ENCODE peak calls at places on chromosomes 2 and 18, in eight cellular contexts. Z is NCI-H1417 treated with DMSO at 0.1 percent for 48 hours, C is COR-L47, T is DMS 273 treated with DMSO at 0.1 percent for 48 hours, S is adrenal gland, M is mesenchymal stem cell, A is A172, W is cardiac muscle cell. J is an unnamed sample.

GRCh38 chr2:241767464-241768250 is 9.0 kb upstream of the GAL3ST2 start:
- DNase-seq in Z (no peak), C (no peak), T (no peak), S (no peak), M (no peak), A (no peak), W (no peak), J (no peak)

GRCh38 chr2:104849618-104850097 is 4.3 kb upstream of the POU3F3 start:
- DNase-seq in Z (no peak), C (peak), T (peak), S (peak), M (peak), A (peak), W (peak), J (peak)

GRCh38 chr2:217826505-217826904 is 176.3 kb downstream of the TNS1 start:
- DNase-seq in Z (no peak), C (no peak), T (no peak), S (no peak), M (no peak), A (no peak), W (no peak), J (no peak)

GRCh38 chr2:152647417-152648010 is 69.7 kb downstream of the PRPF40A start:
- DNase-seq in Z (no peak), C (no peak), T (no peak), S (peak), M (no peak), A (no peak), W (peak), J (no peak)

GRCh38 chr2:149490296-149490695 is 97.3 kb downstream of the MMADHC start:
- DNase-seq in Z (no peak), C (no peak), T (no peak), S (no peak), M (no peak), A (peak), W (peak), J (peak)

GRCh38 chr2:26978061-26978596 is 7.7 kb downstream of the MAPRE3 start:
- DNase-seq in Z (no peak), C (peak), T (peak), S (peak), M (no peak), A (no peak), W (no peak), J (peak)

GRCh38 chr2:75596784-75597183 is 36.0 kb upstream of the EVA1A start:
- DNase-seq in Z (no peak), C (no peak), T (no peak), S (no peak), M (peak), A (peak), W (no peak), J (no peak)

GRCh38 chr2:23092831-23093230 is 292.1 kb upstream of the KLHL29 start:
- DNase-seq in Z (no peak), C (no peak), T (no peak), S (no peak), M (peak), A (no peak), W (peak), J (no peak)

GRCh38 chr18:3599861-3600260 is 149.9 kb downstream of the TGIF1 start:
- DNase-seq in Z (no peak), C (no peak), T (no peak), S (no peak), M (no peak), A (no peak), W (no peak), J (no peak)

GRCh38 chr2:217902281-217903141 is 100.3 kb downstream of the TNS1 start:
- DNase-seq in Z (no peak), C (no peak), T (no peak), S (peak), M (peak), A (no peak), W (peak), J (no peak)

GRCh38 chr2:101732199-101732598 is 34.7 kb downstream of the MAP4K4 start:
- DNase-seq in Z (no peak), C (no peak), T (no peak), S (no peak), M (no peak), A (no peak), W (no peak), J (no peak)

GRCh38 chr2:170381678-170382077 is 203.7 kb downstream of the MYO3B start:
- DNase-seq in Z (no peak), C (no peak), T (no peak), S (no peak), M (no peak), A (no peak), W (no peak), J (no peak)

GRCh38 chr2:64608867-64609228 is 44.9 kb downstream of the SERTAD2 start:
- DNase-seq in Z (no peak), C (no peak), T (no peak), S (no peak), M (no peak), A (no peak), W (no peak), J (no peak)

GRCh38 chr2:225030089-225030653 is 12.1 kb downstream of the DOCK10 start:
- DNase-seq in Z (no peak), C (no peak), T (no peak), S (no peak), M (no peak), A (no peak), W (no peak), J (no peak)

GRCh38 chr18:35835838-35836237 is 136.6 kb upstream of the RMP24 start:
- DNase-seq in Z (no peak), C (no peak), T (no peak), S (no peak), M (no peak), A (no peak), W (no peak), J (no peak)

GRCh38 chr18:48887294-48887904 is 63.4 kb downstream of the SMAD7 start:
- DNase-seq in Z (no peak), C (no peak), T (no peak), S (no peak), M (no peak), A (no peak), W (no peak), J (no peak)